ENCODE peak calls at places on chromosomes 7 and 10, in five cellular contexts. I is neuronal stem cell, R is left lung, E is lower lobe of right lung, F is SK-N-SH. B is an unnamed sample.

GRCh38 chr10:63780075-63780474 is 258.9 kb downstream of the REEP3 start:
- DNase-seq in I (no peak), R (no peak), E (no peak), F (no peak), B (no peak)

GRCh38 chr7:21642422-21642821 is 99.6 kb downstream of the DNAH11 start:
- DNase-seq in I (peak; percentile 15), R (no peak), E (no peak), F (no peak), B (no peak)

GRCh38 chr10:118752401-118752800 is 2.4 kb downstream of the CACUL1 start:
- DNase-seq in I (no peak), R (no peak), E (no peak), F (no peak), B (no peak)

GRCh38 chr7:23332881-23333612 is 33.9 kb downstream of the MALSU1 start:
- DNase-seq in I (no peak), R (no peak), E (no peak), F (peak; percentile 43), B (no peak)

GRCh38 chr7:22430457-22430856 is 69.5 kb downstream of the STEAP1B start:
- DNase-seq in I (no peak), R (no peak), E (no peak), F (no peak), B (no peak)

GRCh38 chr7:112554591-112554990 is 73.8 kb downstream of the LSMEM1 start:
- DNase-seq in I (no peak), R (no peak), E (no peak), F (no peak), B (no peak)

GRCh38 chr10:96271017-96271815 is at the start of gene BLNK:
- DNase-seq in I (no peak), R (peak; percentile 65), E (peak; percentile 87), F (no peak), B (peak; percentile 69)

GRCh38 chr10:21372651-21373410 is 152.7 kb downstream of the SKIDA1 start:
- DNase-seq in I (no peak), R (no peak), E (peak; percentile 50), F (peak; percentile 30), B (peak; percentile 25)

GRCh38 chr7:80699030-80699638 is 60.7 kb downstream of the CD36 start:
- DNase-seq in I (peak; percentile 51), R (no peak), E (no peak), F (peak; percentile 36), B (no peak)

GRCh38 chr10:118286051-118286838 is 55.9 kb downstream of the FAM204A start:
- DNase-seq in I (no peak), R (no peak), E (no peak), F (no peak), B (no peak)

GRCh38 chr7:590731-591551 is 71.3 kb upstream of the PDGFA start:
- DNase-seq in I (no peak), R (peak; percentile 72), E (peak; percentile 44), F (no peak), B (no peak)

GRCh38 chr10:22103701-22104100 is 100.2 kb upstream of the DNAJC1 start:
- DNase-seq in I (no peak), R (no peak), E (no peak), F (peak; percentile 10), B (no peak)

GRCh38 chr10:102605712-102606111 is 38.6 kb upstream of the TRIM8 start:
- DNase-seq in I (no peak), R (no peak), E (no peak), F (no peak), B (no peak)

GRCh38 chr7:130913721-130914588 is 179.9 kb upstream of the KLF14 start:
- DNase-seq in I (no peak), R (no peak), E (no peak), F (no peak), B (no peak)

GRCh38 chr7:17144313-17144712 is 154.1 kb upstream of the AHR start:
- DNase-seq in I (no peak), R (no peak), E (no peak), F (no peak), B (no peak)

GRCh38 chr7:157208758-157209413 is 70.2 kb downstream of the UBE3C start:
- DNase-seq in I (no peak), R (no peak), E (no peak), F (no peak), B (no peak)

GRCh38 chr7:27189560-27190283 is 4.7 kb upstream of the HOXA11 start:
- DNase-seq in I (no peak), R (no peak), E (no peak), F (no peak), B (no peak)

DNA sequence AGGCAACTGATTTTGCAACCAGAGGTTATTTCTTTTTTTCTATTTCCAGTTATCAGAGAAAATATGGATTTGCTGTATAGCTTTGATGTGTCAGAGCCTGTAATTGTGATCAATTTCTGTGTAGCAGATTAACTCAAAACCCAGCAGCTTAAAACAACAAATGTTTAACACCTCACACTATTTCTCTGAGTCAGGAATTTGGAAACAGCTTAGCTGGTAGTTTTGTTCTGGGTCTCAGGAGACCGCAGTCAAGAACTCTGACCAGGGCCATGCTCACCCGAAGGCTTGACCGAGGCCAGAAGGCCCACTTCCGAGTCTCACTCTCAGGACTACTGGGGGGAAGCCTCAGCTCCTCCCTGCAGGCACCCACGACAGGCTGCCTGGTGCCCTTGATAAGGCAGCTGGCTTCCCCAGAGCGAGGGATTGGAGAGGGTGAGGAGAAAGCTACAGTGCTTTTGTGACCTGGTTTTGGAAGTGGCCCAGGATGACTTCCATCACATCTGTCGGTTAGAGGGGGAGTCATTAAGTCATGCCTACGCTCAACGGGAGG is 105.6 kb upstream of the SHH start:
- DNase-seq in I (no peak), R (no peak), E (no peak), F (no peak), B (no peak)
- H3K9me3 ChIP-seq in I (peaks cover 3% of the 10 kb centered on the region), R (no peaks in the 10 kb centered on the region), E (no peaks in the 10 kb centered on the region), F (no peaks in the 10 kb centered on the region), B (no peaks in the 10 kb centered on the region)

GRCh38 chr10:990808-991207 is 2.6 kb downstream of the GTPBP4 start:
- DNase-seq in I (no peak), R (no peak), E (no peak), F (no peak), B (no peak)
- H3K27ac ChIP-seq in I (no peak overlapping the region), R (no peak overlapping the region), E (no peak overlapping the region), F (no peak overlapping the region), B (no peak overlapping the region)

GRCh38 chr10:52771534-52772455 is 789 bp downstream of the MBL2 start:
- DNase-seq in I (no peak), R (no peak), E (no peak), F (no peak), B (no peak)
- H3K4me3 ChIP-seq in I (no peak overlapping the region), R (no peak overlapping the region), E (no peak overlapping the region), F (no peak overlapping the region), B (no peak overlapping the region)

GRCh38 chr7:4271716-4272015 is 410.4 kb upstream of the FOXK1 start:
- DNase-seq in I (no peak), R (no peak), E (no peak), F (no peak), B (no peak)

GRCh38 chr7:4270268-4270667 is 411.8 kb upstream of the FOXK1 start:
- DNase-seq in I (no peak), R (no peak), E (no peak), F (no peak), B (no peak)

GRCh38 chr7:4272141-4272540 is 410.0 kb upstream of the FOXK1 start:
- DNase-seq in I (no peak), R (no peak), E (no peak), F (no peak), B (no peak)

GRCh38 chr7:4269746-4270145 is 412.3 kb upstream of the FOXK1 start:
- DNase-seq in I (no peak), R (no peak), E (no peak), F (no peak), B (no peak)

GRCh38 chr7:4270941-4271715 is 411.0 kb upstream of the FOXK1 start:
- DNase-seq in I (no peak), R (no peak), E (no peak), F (no peak), B (no peak)
- H3K9me3 ChIP-seq in I (peaks cover 2% of the 10 kb centered on the region), R (no peaks in the 10 kb centered on the region), E (no peaks in the 10 kb centered on the region), F (no peaks in the 10 kb centered on the region), B (no peaks in the 10 kb centered on the region)

GRCh38 chr7:30460246-30460633 is 18.3 kb downstream of the NOD1 start:
- DNase-seq in I (no peak), R (no peak), E (no peak), F (peak; percentile 51), B (no peak)

GRCh38 chr7:30463400-30464145 is 15.0 kb downstream of the NOD1 start:
- DNase-seq in I (no peak), R (no peak), E (no peak), F (no peak), B (no peak)

GRCh38 chr7:30464231-30464660 is 14.3 kb downstream of the NOD1 start:
- DNase-seq in I (no peak), R (no peak), E (no peak), F (no peak), B (no peak)

GRCh38 chr7:30458311-30458710 is 20.3 kb downstream of the NOD1 start:
- DNase-seq in I (no peak), R (no peak), E (no peak), F (no peak), B (no peak)

GRCh38 chr7:30459591-30460245 is 18.9 kb downstream of the NOD1 start:
- DNase-seq in I (no peak), R (no peak), E (no peak), F (peak; percentile 62), B (peak; percentile 38)
- H3K27ac ChIP-seq in I (no peak overlapping the region), R (peak overlapping the region; percentile 62), E (no peak overlapping the region), F (peak overlapping the region; percentile 73), B (peak overlapping the region; percentile 24)

GRCh38 chr7:2509298-2509906 is 10.2 kb upstream of the LFNG start:
- DNase-seq in I (no peak), R (peak; percentile 67), E (no peak), F (no peak), B (no peak)
- H3K4me3 ChIP-seq in I (no peak overlapping the region), R (no peak overlapping the region), E (no peak overlapping the region), F (no peak overlapping the region), B (no peak overlapping the region)

B was measured in gastrocnemius medialis.